ENCODE peak calls at places on chromosomes 3 and 15, in five cellular contexts. W is HFF-Myc, L is choroid plexus epithelial cell, J is HepG2, G is epithelial cell of esophagus. T is an unnamed sample.

GRCh38 chr3:65951836-65952505 is 86.7 kb downstream of the MAGI1 start:
- DNase-seq in G (peak), L (peak), J (peak), W (no peak), T (peak)

GRCh38 chr15:91874992-91875651 is 21.6 kb downstream of the SLCO3A1 start:
- DNase-seq in W (no peak), L (no peak), J (no peak), G (no peak), T (no peak)

GRCh38 chr3:39413691-39414420 is 7.3 kb downstream of the RPSA start:
- DNase-seq in L (peak), W (no peak), J (no peak), G (no peak), T (no peak)

GRCh38 chr3:161403251-161403650 is 31.9 kb upstream of the SPTSSB start:
- DNase-seq in L (peak), G (peak), W (peak), J (no peak), T (peak)

GRCh38 chr3:2547049-2547448 is 448.4 kb downstream of the CNTN4 start:
- DNase-seq in W (no peak), G (no peak), J (no peak), L (no peak), T (no peak)

GRCh38 chr15:63719281-63719680 is 114.5 kb downstream of the HERC1 start:
- DNase-seq in L (no peak), G (peak), W (no peak), J (no peak), T (peak)

GRCh38 chr3:17500618-17501017 is 241.8 kb downstream of the TBC1D5 start:
- DNase-seq in G (peak), L (peak), J (no peak), W (no peak), T (peak)

GRCh38 chr15:81400640-81401236 is 26.7 kb upstream of the TMC3 start:
- DNase-seq in J (peak), G (peak), W (peak), L (peak), T (peak)

GRCh38 chr3:49191741-49192140 is 20.3 kb downstream of the KLHDC8B start:
- DNase-seq in G (no peak), L (no peak), J (no peak), W (no peak), T (no peak)

GRCh38 chr3:66426135-66426534 is 74.7 kb downstream of the LRIG1 start:
- DNase-seq in W (no peak), G (no peak), J (no peak), L (no peak), T (no peak)

GRCh38 chr3:196969001-196969659 is 497 bp upstream of the PIGZ start:
- DNase-seq in L (no peak), W (no peak), G (peak), J (no peak), T (no peak)

GRCh38 chr3:27454914-27455313 is 29.3 kb downstream of the SLC4A7 start:
- DNase-seq in J (peak), W (no peak), G (no peak), L (peak), T (no peak)

GRCh38 chr3:126113733-126114132 is 29.8 kb upstream of the SLC41A3 start:
- DNase-seq in G (no peak), W (no peak), L (peak), J (no peak), T (no peak)

GRCh38 chr15:93311620-93312019 is 222.6 kb upstream of the RGMA start:
- DNase-seq in J (no peak), W (no peak), L (no peak), G (no peak), T (no peak)

GRCh38 chr3:184688251-184688851 is 23.5 kb downstream of the MAGEF1 start:
- DNase-seq in W (peak), L (peak), J (no peak), G (no peak), T (no peak)

GRCh38 chr15:80093854-80094418 is 34.5 kb downstream of the ZFAND6 start:
- DNase-seq in L (no peak), W (no peak), J (no peak), G (peak), T (peak)

GRCh38 chr3:8020459-8020858 is 481.2 kb upstream of the LMCD1 start:
- DNase-seq in L (no peak), W (no peak), G (no peak), J (no peak), T (no peak)

GRCh38 chr3:127482216-127483004 is 108.1 kb downstream of the TPRA1 start:
- DNase-seq in W (peak), J (no peak), L (no peak), G (no peak), T (no peak)

GRCh38 chr3:128878556-128879124 is 780 bp upstream of the ACAD9 start:
- DNase-seq in W (no peak), L (peak), G (peak), J (peak), T (peak)

GRCh38 chr3:127959873-127960272 is 44.8 kb downstream of the KBTBD12 start:
- DNase-seq in W (no peak), L (peak), J (peak), G (peak), T (peak)

GRCh38 chr3:197465996-197466549 is 89.7 kb downstream of the BDH1 start:
- DNase-seq in J (peak), G (peak), W (peak), L (peak), T (peak)

GRCh38 chr15:74215958-74216357 is 13.4 kb upstream of the STRA6 start:
- DNase-seq in W (no peak), G (no peak), L (no peak), J (no peak), T (no peak)

GRCh38 chr15:101318810-101319200 is 23.8 kb upstream of the SNRPA1 start:
- DNase-seq in J (no peak), W (no peak), L (no peak), G (no peak), T (no peak)

GRCh38 chr15:85792102-85792731 is 2.5 kb downstream of the KLHL25 start:
- DNase-seq in G (no peak), L (no peak), J (no peak), W (no peak), T (no peak)

GRCh38 chr15:79970921-79971434 is at the start of gene BCL2A1:
- DNase-seq in W (peak), L (peak), J (no peak), G (peak), T (peak)

GRCh38 chr15:88769161-88769971 is 33.9 kb upstream of the ACAN start:
- DNase-seq in L (peak), G (peak), J (no peak), W (no peak), T (no peak)

DNA sequence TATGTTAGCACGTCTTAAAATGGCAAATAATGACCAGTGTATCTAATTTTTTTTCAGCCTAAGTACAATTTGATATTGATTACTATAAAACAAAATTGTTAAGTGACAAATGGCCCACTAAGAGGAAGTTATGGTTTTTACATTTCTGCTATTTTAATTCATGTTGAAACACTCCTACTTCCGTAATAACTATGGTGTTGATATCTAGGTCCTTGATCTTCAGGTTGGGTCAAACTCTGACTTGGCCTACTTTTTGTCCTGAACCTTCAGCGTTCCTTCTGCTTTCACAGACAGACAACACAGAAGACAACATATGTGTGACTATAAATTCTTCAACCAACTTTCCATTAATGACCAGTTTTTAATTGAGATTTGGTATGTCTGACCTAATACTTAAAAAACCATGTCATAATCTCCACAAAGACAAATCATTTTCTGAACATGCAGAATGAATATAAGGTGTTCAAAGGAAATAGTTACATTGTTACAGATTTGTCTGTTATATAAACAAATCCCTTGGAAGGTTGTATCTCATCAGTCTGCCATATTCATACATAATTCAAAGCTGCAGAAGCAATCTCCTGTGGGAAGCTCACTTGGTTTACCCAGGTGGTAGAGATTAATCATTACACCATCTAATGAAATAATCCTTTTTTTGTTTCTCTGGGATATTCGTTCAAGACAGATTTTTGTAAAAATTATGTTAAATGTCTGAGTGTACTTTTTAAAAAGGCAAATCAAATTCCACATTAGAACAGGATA is 92.1 kb upstream of the TSPAN3 start:
- DNase-seq in J (no peak), W (no peak), L (no peak), G (no peak), T (no peak)
- TF ChIP-seq CTCF in J (no peak), W (no peak), L (no peak), G (no peak), T (no peak)

DNA sequence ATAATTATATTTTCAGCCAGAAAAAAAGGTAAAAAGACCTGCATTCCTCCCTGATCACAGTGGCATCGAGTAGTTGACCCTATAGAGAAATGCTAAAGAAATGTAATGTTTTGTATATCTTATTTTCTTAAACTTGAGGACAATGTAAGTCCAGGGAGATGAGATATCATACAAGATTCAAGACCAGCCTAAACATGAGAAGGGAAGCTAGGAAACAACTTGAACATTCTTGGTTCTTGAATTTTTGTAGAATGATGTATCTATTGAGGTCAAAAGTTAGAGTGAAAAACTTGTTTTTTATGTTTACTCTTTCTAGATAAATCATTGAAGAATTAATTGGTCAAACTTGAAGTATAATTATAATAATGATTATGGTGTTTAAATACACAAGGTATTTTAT is 497.7 kb upstream of the TBL1XR1 start:
- DNase-seq in W (no peak), L (peak), G (no peak), J (no peak), T (no peak)
- H3K4me3 ChIP-seq in W (no peak), L (no peak), G (no peak), J (no peak), T (no peak)

GRCh38 chr15:75758071-75758872 is 45.6 kb upstream of the CSPG4 start:
- DNase-seq in L (peak), J (peak), W (peak), G (peak), T (peak)
- TF ChIP-seq CTCF in L (peak), J (peak), W (peak), G (peak), T (peak)

GRCh38 chr3:58534592-58535494 is 2.1 kb downstream of the ACOX2 start:
- DNase-seq in W (no peak), J (no peak), L (no peak), G (no peak), T (no peak)

GRCh38 chr3:58537412-58538301 is 667 bp upstream of the ACOX2 start:
- DNase-seq in L (no peak), G (peak), J (peak), W (no peak), T (peak)

GRCh38 chr3:58539636-58540035 is 2.6 kb upstream of the ACOX2 start:
- DNase-seq in W (no peak), J (no peak), G (no peak), L (no peak), T (no peak)

GRCh38 chr3:58535531-58536500 is 1.2 kb downstream of the ACOX2 start:
- DNase-seq in G (no peak), W (no peak), L (peak), J (peak), T (peak)

GRCh38 chr3:58536501-58537411 is at the start of gene ACOX2:
- DNase-seq in G (no peak), J (no peak), L (peak), W (no peak), T (no peak)
- H3K4me3 ChIP-seq in G (no peak), J (peak), L (peak), W (peak), T (no peak)